ENCODE peak calls at places on chromosomes 2 and 18, in four cellular contexts. Z, Y, L and Q are unnamed samples.
A peak's percentile ranks its signal among the peaks of the same experiment; 100 is the strongest.

GRCh38 chr2:18362696-18363095 is 197.8 kb downstream of the RDH14 start:
- DNase-seq in L (no peak), Y (no peak), Z (no peak), Q (no peak)

GRCh38 chr2:203759692-203760365 is 53.4 kb downstream of the CD28 start:
- DNase-seq in L (no peak), Y (no peak), Z (no peak), Q (no peak)

GRCh38 chr18:8217041-8217564 is 392.1 kb upstream of the RAB12 start:
- DNase-seq in L (no peak), Z (no peak), Y (no peak), Q (no peak)

GRCh38 chr2:176127769-176128072 is 1.8 kb upstream of the HOXD8 start:
- DNase-seq in Z (no peak), L (no peak), Y (no peak), Q (no peak)

GRCh38 chr2:102064679-102065674 is 73.2 kb downstream of the IL1R2 start:
- DNase-seq in Y (no peak), Z (no peak), L (no peak), Q (no peak)

GRCh38 chr2:105397025-105397722 is 1.7 kb downstream of the FHL2 start:
- DNase-seq in Y (no peak), L (no peak), Z (no peak), Q (no peak)

GRCh38 chr2:49687873-49688272 is 533.6 kb upstream of the FSHR start:
- DNase-seq in L (no peak), Z (no peak), Y (no peak), Q (no peak)

GRCh38 chr2:191923652-191923997 is 76.7 kb upstream of the CAVIN2 start:
- DNase-seq in Z (no peak), Y (no peak), L (no peak), Q (no peak)

GRCh38 chr2:5937865-5938565 is 245.8 kb downstream of the SOX11 start:
- DNase-seq in Z (no peak), Y (no peak), L (no peak), Q (no peak)

GRCh38 chr2:9138507-9139085 is 68.0 kb upstream of the ASAP2 start:
- DNase-seq in L (peak; percentile 36), Z (no peak), Y (no peak), Q (peak; percentile 73)

GRCh38 chr2:123211181-123211580 is 813.9 kb upstream of the CNTNAP5 start:
- DNase-seq in L (no peak), Z (no peak), Y (no peak), Q (no peak)

GRCh38 chr18:56799756-56800155 is 148.6 kb downstream of the WDR7 start:
- DNase-seq in Z (no peak), Y (no peak), L (no peak), Q (no peak)

GRCh38 chr2:16119741-16120140 is 179.4 kb downstream of the MYCN start:
- DNase-seq in Z (no peak), L (no peak), Y (no peak), Q (no peak)

GRCh38 chr2:135219226-135219625 is 167.1 kb downstream of the RAB3GAP1 start:
- DNase-seq in Z (no peak), Y (no peak), L (no peak), Q (no peak)

GRCh38 chr18:63316612-63317555 is 2.7 kb downstream of the BCL2 start:
- DNase-seq in Z (no peak), L (no peak), Y (no peak), Q (no peak)

GRCh38 chr18:1805526-1805925 is 765.8 kb downstream of the METTL4 start:
- DNase-seq in Y (no peak), Z (no peak), L (no peak), Q (no peak)

GRCh38 chr2:101500175-101500574 is 25.3 kb upstream of the RFX8 start:
- DNase-seq in L (no peak), Y (no peak), Z (no peak), Q (no peak)

GRCh38 chr2:238655974-238656722 is 191.7 kb upstream of the TWIST2 start:
- DNase-seq in L (no peak), Z (no peak), Y (no peak), Q (no peak)

GRCh38 chr2:240355962-240356361 is 79.5 kb upstream of the GPC1 start:
- DNase-seq in Y (no peak), Z (peak; percentile 46), L (peak; percentile 5), Q (peak; percentile 13)

GRCh38 chr2:130853391-130853790 is 16.7 kb downstream of the ARHGEF4 start:
- DNase-seq in Y (no peak), L (no peak), Z (peak; percentile 26), Q (no peak)

GRCh38 chr2:176388886-176389285 is 119.6 kb downstream of the MTX2 start:
- DNase-seq in Y (no peak), L (no peak), Z (no peak), Q (no peak)

GRCh38 chr2:109218087-109218791 is 89.2 kb downstream of the SH3RF3 start:
- DNase-seq in Z (no peak), Y (no peak), L (no peak), Q (no peak)

GRCh38 chr2:30927561-30928075 is 120.4 kb upstream of the CAPN13 start:
- DNase-seq in L (no peak), Y (no peak), Z (no peak), Q (peak; percentile 40)

GRCh38 chr2:134468093-134468640 is 214.3 kb downstream of the MGAT5 start:
- DNase-seq in Y (no peak), L (no peak), Z (no peak), Q (no peak)

GRCh38 chr2:112888350-112888749 is 22.6 kb upstream of the IL37 start:
- DNase-seq in Y (no peak), L (no peak), Z (no peak), Q (no peak)

GRCh38 chr2:23669413-23670244 is 257.3 kb downstream of the ATAD2B start:
- DNase-seq in Z (peak; percentile 80), Y (peak; percentile 81), L (peak; percentile 90), Q (no peak)

GRCh38 chr2:115168457-115168856 is 726.0 kb downstream of the DPP10 start:
- DNase-seq in L (no peak), Y (no peak), Z (no peak), Q (no peak)

GRCh38 chr2:33238111-33238510 is 238.3 kb upstream of the RASGRP3 start:
- DNase-seq in L (no peak), Z (no peak), Y (no peak), Q (no peak)

GRCh38 chr2:165074884-165075283 is 119.6 kb upstream of the SLC38A11 start:
- DNase-seq in L (no peak), Y (no peak), Z (no peak), Q (no peak)

GRCh38 chr2:18479901-18480369 is 80.5 kb downstream of the RDH14 start:
- DNase-seq in Z (no peak), Y (peak; percentile 18), L (no peak), Q (no peak)

GRCh38 chr2:190469770-190470169 is 61.6 kb downstream of the MFSD6 start:
- DNase-seq in Z (no peak), L (peak; percentile 67), Y (peak; percentile 16), Q (no peak)

GRCh38 chr2:163248321-163249090 is 409.9 kb upstream of the KCNH7 start:
- DNase-seq in Y (no peak), L (no peak), Z (no peak), Q (no peak)

GRCh38 chr18:9743200-9744016 is 35.3 kb downstream of the RAB31 start:
- DNase-seq in L (peak; percentile 37), Y (no peak), Z (no peak), Q (no peak)

GRCh38 chr2:233399306-233400225 is 45.3 kb downstream of the DGKD start:
- DNase-seq in Y (no peak), Z (no peak), L (no peak), Q (no peak)

GRCh38 chr2:170504820-170505145 is 210.4 kb upstream of the SP5 start:
- DNase-seq in Z (no peak), L (no peak), Y (no peak), Q (no peak)

GRCh38 chr2:131038258-131039100 is 54.8 kb downstream of the FAM168B start:
- DNase-seq in Z (peak; percentile 49), Y (no peak), L (no peak), Q (no peak)

GRCh38 chr2:79235135-79235534 is 75.6 kb upstream of the REG3A start:
- DNase-seq in Z (no peak), Y (no peak), L (no peak), Q (no peak)
- TF ChIP-seq CTCF in Z (no peak), Y (no peak), L (peak; percentile 47), Q (peak; percentile 42)

GRCh38 chr2:228401065-228401912 is 219.8 kb upstream of the SPHKAP start:
- DNase-seq in Y (no peak), Z (no peak), L (no peak), Q (no peak)
- TF ChIP-seq CTCF in Y (no peak), Z (no peak), L (no peak), Q (no peak)

GRCh38 chr2:215886026-215886425 is 127.3 kb downstream of the MREG start:
- DNase-seq in Z (no peak), L (no peak), Y (no peak), Q (no peak)

GRCh38 chr2:215883799-215884198 is 129.6 kb downstream of the MREG start:
- DNase-seq in L (no peak), Z (no peak), Y (no peak), Q (no peak)

GRCh38 chr2:215884741-215885140 is 128.6 kb downstream of the MREG start:
- DNase-seq in Z (no peak), Y (no peak), L (no peak), Q (no peak)

GRCh38 chr2:215885621-215886020 is 127.7 kb downstream of the MREG start:
- DNase-seq in Z (no peak), Y (no peak), L (no peak), Q (no peak)

GRCh38 chr2:215888680-215889079 is 124.7 kb downstream of the MREG start:
- DNase-seq in Y (no peak), L (no peak), Z (no peak), Q (no peak)
- TF ChIP-seq CTCF in Y (no peak), L (no peak), Z (no peak), Q (no peak)

DNA sequence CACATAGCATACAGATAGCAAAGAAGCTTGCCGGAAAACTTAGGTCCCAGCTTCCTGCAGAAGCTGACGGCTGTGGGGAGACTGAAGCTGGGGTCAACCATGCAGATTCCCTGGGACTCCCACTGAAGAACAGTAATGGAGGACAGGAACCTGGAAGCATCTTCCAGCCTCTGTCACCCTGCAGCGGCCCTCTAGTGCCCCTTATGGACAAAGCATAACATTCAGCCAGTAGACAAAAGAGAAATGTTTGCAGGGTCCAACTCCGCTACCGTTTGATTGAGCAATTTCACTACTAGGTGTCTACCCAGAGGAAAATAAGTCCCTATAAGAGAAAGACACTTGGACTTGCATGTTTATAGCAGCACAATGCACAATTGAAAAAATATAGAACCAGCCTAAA is 460.6 kb downstream of the CNTNAP5 start:
- DNase-seq in Y (no peak), Z (no peak), L (no peak), Q (no peak)
- TF ChIP-seq CTCF in Y (no peak), Z (no peak), L (peak; percentile 14), Q (peak; percentile 9)

GRCh38 chr2:222052934-222053367 is 245.8 kb downstream of the PAX3 start:
- DNase-seq in Z (no peak), L (peak; percentile 20), Y (no peak), Q (peak; percentile 39)
- TF ChIP-seq CTCF in Z (no peak), L (peak; percentile 40), Y (no peak), Q (peak; percentile 53)

DNA sequence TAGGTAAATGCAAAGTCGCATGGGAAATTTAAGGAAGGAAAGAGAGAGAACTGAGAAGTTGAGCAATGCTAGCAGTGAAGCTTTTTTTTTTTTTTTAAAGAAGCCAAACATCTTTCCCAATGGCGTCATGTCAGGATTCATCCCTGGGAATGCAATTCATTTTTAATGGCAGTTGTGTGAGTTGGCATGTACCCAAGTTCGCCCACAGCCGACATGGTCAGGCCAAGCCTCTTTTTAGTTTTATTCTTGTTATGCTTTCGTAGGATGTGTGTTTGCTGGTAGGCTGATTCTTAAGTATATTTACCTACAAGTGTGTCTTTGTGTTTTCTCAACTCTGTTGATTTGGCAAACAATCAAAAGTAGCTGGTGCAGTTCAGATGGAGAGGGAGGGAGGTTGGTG is 127.6 kb upstream of the ITGA6 start:
- DNase-seq in L (no peak), Y (no peak), Z (no peak), Q (no peak)
- TF ChIP-seq CTCF in L (no peak), Y (no peak), Z (no peak), Q (no peak)

GRCh38 chr2:173750332-173750731 is 214.8 kb downstream of the SP3 start:
- DNase-seq in L (no peak), Z (no peak), Y (no peak), Q (peak; percentile 28)
- TF ChIP-seq CTCF in L (no peak), Z (no peak), Y (no peak), Q (no peak)